ENCODE peak calls at places on chromosomes 6 and 20, in five cellular contexts. Q, O, X, M and V are unnamed samples.

GRCh38 chr6:145119091-145119490 is 616.2 kb downstream of the EPM2A start:
- DNase-seq in Q (peak; percentile 18), M (no peak), O (no peak), X (no peak), V (no peak)

GRCh38 chr6:163416640-163417253 is 2.2 kb downstream of the QKI start:
- DNase-seq in X (peak; percentile 75), Q (peak; percentile 71), M (peak; percentile 40), O (peak; percentile 71), V (no peak)

GRCh38 chr6:89281779-89282246 is 33.3 kb downstream of the GABRR2 start:
- DNase-seq in X (peak; percentile 40), M (peak; percentile 35), Q (no peak), O (no peak), V (peak; percentile 69)

GRCh38 chr6:90818163-90818562 is 231.3 kb upstream of the MAP3K7 start:
- DNase-seq in O (no peak), X (no peak), Q (no peak), M (no peak), V (no peak)

GRCh38 chr6:30670760-30671527 is 1.9 kb downstream of the DHX16 start:
- DNase-seq in Q (no peak), O (no peak), X (no peak), M (no peak), V (no peak)

GRCh38 chr20:60057123-60057865 is 99.1 kb downstream of the CDH26 start:
- DNase-seq in M (peak; percentile 34), O (peak; percentile 41), X (peak; percentile 61), Q (peak; percentile 65), V (peak; percentile 36)

GRCh38 chr6:139853302-139853992 is 479.0 kb upstream of the CITED2 start:
- DNase-seq in X (peak; percentile 77), Q (no peak), O (no peak), M (no peak), V (no peak)

GRCh38 chr20:59413326-59413865 is 113.0 kb downstream of the EDN3 start:
- DNase-seq in O (no peak), M (no peak), X (no peak), Q (no peak), V (no peak)

GRCh38 chr20:25136643-25137559 is 55.0 kb upstream of the VSX1 start:
- DNase-seq in M (no peak), Q (peak; percentile 71), X (peak; percentile 38), O (no peak), V (no peak)

GRCh38 chr6:3159805-3160781 is 2.7 kb upstream of the TUBB2A start:
- DNase-seq in X (peak; percentile 86), O (peak; percentile 25), Q (no peak), M (peak; percentile 31), V (no peak)

GRCh38 chr20:23244207-23244915 is 106.2 kb upstream of the NXT1 start:
- DNase-seq in Q (peak; percentile 15), M (no peak), X (no peak), O (no peak), V (no peak)

GRCh38 chr6:25601797-25602679 is 50.0 kb upstream of the SCGN start:
- DNase-seq in X (no peak), M (no peak), O (no peak), Q (no peak), V (peak; percentile 12)

GRCh38 chr6:97294451-97294850 is 11.4 kb upstream of the MMS22L start:
- DNase-seq in O (no peak), M (no peak), Q (no peak), X (peak; percentile 4), V (no peak)

GRCh38 chr6:155881845-155882526 is 426.3 kb upstream of the NOX3 start:
- DNase-seq in M (no peak), O (no peak), X (no peak), Q (no peak), V (no peak)

GRCh38 chr6:169604076-169604475 is 97.8 kb downstream of the WDR27 start:
- DNase-seq in X (no peak), Q (no peak), O (no peak), M (no peak), V (no peak)

GRCh38 chr20:45991616-45992015 is 17.1 kb upstream of the MMP9 start:
- DNase-seq in X (no peak), M (no peak), O (no peak), Q (no peak), V (no peak)

GRCh38 chr6:4134841-4135664 is at the start of gene ECI2:
- DNase-seq in O (no peak), M (peak; percentile 37), Q (peak; percentile 73), X (no peak), V (peak; percentile 18)

GRCh38 chr6:30740993-30741784 is 1.3 kb downstream of the FLOT1 start:
- DNase-seq in O (no peak), Q (no peak), M (no peak), X (no peak), V (no peak)

GRCh38 chr20:25009218-25010145 is 16.9 kb upstream of the APMAP start:
- DNase-seq in M (peak; percentile 4), Q (peak; percentile 29), O (peak; percentile 4), X (no peak), V (no peak)

GRCh38 chr6:35719830-35720733 is 16.8 kb upstream of the ARMC12 start:
- DNase-seq in Q (peak; percentile 49), O (peak; percentile 46), M (peak; percentile 76), X (peak; percentile 34), V (peak; percentile 40)

GRCh38 chr6:69349776-69350175 is 447.0 kb downstream of the LMBRD1 start:
- DNase-seq in X (no peak), Q (peak; percentile 36), M (no peak), O (no peak), V (no peak)

GRCh38 chr20:35506179-35506578 is 23.3 kb downstream of the C20orf173 start:
- DNase-seq in M (no peak), Q (no peak), X (no peak), O (no peak), V (no peak)

GRCh38 chr6:55825402-55826051 is 49.9 kb downstream of the BMP5 start:
- DNase-seq in M (no peak), O (no peak), X (no peak), Q (no peak), V (no peak)

GRCh38 chr20:25039697-25040437 is 18.1 kb downstream of the ACSS1 start:
- DNase-seq in M (no peak), Q (peak; percentile 85), O (peak; percentile 85), X (peak; percentile 88), V (no peak)

GRCh38 chr6:110105296-110105695 is 74.2 kb downstream of the WASF1 start:
- DNase-seq in Q (no peak), O (no peak), X (no peak), M (no peak), V (no peak)

DNA sequence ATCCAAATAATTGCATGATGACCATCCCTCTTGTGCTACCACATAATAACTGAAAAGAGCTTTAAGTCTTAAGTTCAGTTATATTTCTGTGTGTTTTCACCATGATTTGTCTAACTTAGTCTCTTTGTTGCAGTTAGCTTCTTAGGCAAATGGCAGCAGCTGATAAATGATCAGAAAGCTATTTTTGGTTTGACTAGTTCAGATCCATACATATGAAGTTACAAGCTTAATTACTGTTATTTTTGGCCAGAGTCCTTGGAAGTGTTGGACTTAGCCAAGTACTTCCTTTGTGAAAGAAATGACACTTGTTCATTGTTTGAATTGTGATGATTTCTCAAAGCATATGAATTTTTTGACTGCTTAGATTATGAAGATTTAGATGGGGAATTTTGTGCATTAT is 54.2 kb downstream of the HIVEP1 start:
- DNase-seq in Q (no peak), M (no peak), O (no peak), X (no peak), V (no peak)
- H3K4me3 ChIP-seq in Q (no peak overlapping the region), M (no peak overlapping the region), O (no peak overlapping the region), X (no peak overlapping the region), V (no peak overlapping the region)

DNA sequence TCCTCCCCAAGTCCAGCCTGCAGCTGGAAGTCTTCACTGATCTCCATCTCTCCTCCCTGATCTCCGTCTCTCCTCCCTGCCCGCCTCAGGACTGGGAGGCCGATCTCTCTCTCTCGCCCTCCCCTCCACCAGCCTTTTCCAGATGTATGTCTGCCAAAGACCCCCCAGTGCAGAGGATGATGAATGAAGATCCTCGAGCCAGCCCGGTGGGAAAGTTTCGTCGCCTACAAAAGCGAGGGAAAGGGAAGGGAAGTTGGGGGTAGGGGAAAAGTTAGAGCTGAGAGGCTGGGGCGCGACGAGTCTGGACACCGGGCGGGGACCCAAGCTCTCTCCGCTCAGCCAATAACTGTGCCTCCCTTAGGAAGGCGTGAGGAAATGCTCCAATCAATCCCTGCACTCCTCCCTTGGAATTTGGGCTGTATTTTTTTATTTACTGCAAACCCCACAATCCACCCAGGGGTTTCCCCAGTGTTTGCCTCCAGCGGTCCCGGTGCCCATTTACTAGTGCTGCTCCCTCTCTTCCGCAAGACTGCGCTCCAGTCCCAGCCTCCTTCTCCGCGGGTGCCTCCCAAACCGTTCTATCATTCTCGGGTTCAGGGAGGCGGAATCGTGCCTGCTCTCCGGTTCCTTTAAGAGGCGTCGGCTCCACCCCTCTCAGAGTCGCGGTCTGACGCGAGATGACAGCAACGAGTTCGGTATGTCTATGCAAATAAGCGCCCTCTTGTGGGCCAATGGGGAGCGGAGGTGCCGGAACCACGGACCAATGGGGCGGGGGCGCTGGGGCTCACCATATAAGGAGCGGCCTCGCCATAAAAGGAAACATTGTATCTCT is at the start of gene SRF:
- DNase-seq in X (peak; percentile 100), O (peak; percentile 100), M (peak; percentile 100), Q (peak; percentile 100), V (peak; percentile 95)
- TF ChIP-seq CTCF in X (no peak), O (no peak), M (no peak), Q (peak; percentile 39), V (no peak)

GRCh38 chr20:21713470-21713869 is 8.0 kb downstream of the PAX1 start:
- DNase-seq in M (no peak), O (no peak), X (no peak), Q (no peak), V (no peak)

GRCh38 chr20:21715193-21715881 is 9.9 kb downstream of the PAX1 start:
- DNase-seq in Q (no peak), O (no peak), M (no peak), X (no peak), V (no peak)

GRCh38 chr20:21713901-21714296 is 8.4 kb downstream of the PAX1 start:
- DNase-seq in O (no peak), Q (no peak), X (no peak), M (no peak), V (no peak)

GRCh38 chr20:21712443-21713059 is 7.1 kb downstream of the PAX1 start:
- DNase-seq in O (no peak), X (no peak), Q (no peak), M (no peak), V (no peak)

GRCh38 chr20:21714297-21715192 is 9.1 kb downstream of the PAX1 start:
- DNase-seq in Q (no peak), O (no peak), M (no peak), X (no peak), V (no peak)
- H3K4me3 ChIP-seq in Q (no peak overlapping the region), O (no peak overlapping the region), M (no peak overlapping the region), X (no peak overlapping the region), V (no peak overlapping the region)

GRCh38 chr6:13300649-13301590 is 27.4 kb downstream of the TBC1D7 start:
- DNase-seq in M (no peak), X (no peak), O (no peak), Q (no peak), V (no peak)
- TF ChIP-seq CTCF in M (no peak), X (no peak), O (no peak), Q (no peak), V (no peak)